ENCODE peak calls at places on chromosomes 7 and 10, in nine cellular contexts. D, Q, Y, N, E, V, P, O and F are unnamed samples.

GRCh38 chr7:107742678-107743566 is 1.0 kb upstream of the CBLL1 start:
- DNase-seq in D (no peak), Q (peak; percentile 45), Y (no peak), N (no peak), E (no peak), V (no peak), P (no peak), O (peak; percentile 91), F (no peak)

GRCh38 chr7:27143950-27144798 is 693 bp upstream of the HOXA5 start:
- DNase-seq in D (peak; percentile 76), Q (no peak), Y (no peak), N (no peak), E (no peak), V (no peak), P (no peak), O (no peak), F (no peak)

GRCh38 chr10:76184647-76185046 is 753.2 kb downstream of the LRMDA start:
- DNase-seq in D (no peak), Q (no peak), Y (no peak), N (no peak), E (no peak), V (no peak), P (no peak), O (no peak), F (no peak)

GRCh38 chr10:99619090-99619800 is 994 bp downstream of the SLC25A28 start:
- DNase-seq in D (peak; percentile 18), Q (no peak), Y (no peak), N (peak; percentile 26), E (peak; percentile 31), V (no peak), P (no peak), O (peak; percentile 14), F (no peak)

GRCh38 chr10:102422586-102423129 is 2.0 kb downstream of the FBXL15 start:
- DNase-seq in D (peak; percentile 71), Q (no peak), Y (no peak), N (peak; percentile 78), E (peak; percentile 71), V (no peak), P (peak; percentile 87), O (peak; percentile 87), F (peak; percentile 31)

GRCh38 chr7:43501881-43502280 is 81.0 kb upstream of the STK17A start:
- DNase-seq in D (peak; percentile 47), Q (no peak), Y (no peak), N (peak; percentile 93), E (peak; percentile 50), V (peak; percentile 14), P (no peak), O (no peak), F (peak; percentile 63)

GRCh38 chr7:17071866-17072265 is 190.1 kb upstream of the AGR3 start:
- DNase-seq in D (no peak), Q (no peak), Y (no peak), N (no peak), E (no peak), V (no peak), P (no peak), O (no peak), F (no peak)

GRCh38 chr7:139648617-139648932 is 125.1 kb downstream of the CLEC2L start:
- DNase-seq in D (no peak), Q (no peak), Y (no peak), N (no peak), E (no peak), V (no peak), P (no peak), O (peak; percentile 31), F (no peak)

GRCh38 chr7:41241641-41242040 is 461.2 kb downstream of the INHBA start:
- DNase-seq in D (no peak), Q (no peak), Y (no peak), N (no peak), E (no peak), V (no peak), P (no peak), O (peak; percentile 52), F (no peak)

GRCh38 chr7:134376693-134377092 is 60.0 kb upstream of the SLC35B4 start:
- DNase-seq in D (no peak), Q (no peak), Y (no peak), N (no peak), E (no peak), V (no peak), P (no peak), O (no peak), F (no peak)

GRCh38 chr10:46328853-46329689 is 42.3 kb downstream of the ANTXRL start:
- DNase-seq in D (no peak), Q (no peak), Y (no peak), N (no peak), E (no peak), V (no peak), P (no peak), O (no peak), F (no peak)

GRCh38 chr10:630581-631073 is 58.8 kb downstream of the DIP2C start:
- DNase-seq in D (no peak), Q (no peak), Y (no peak), N (no peak), E (no peak), V (no peak), P (no peak), O (no peak), F (no peak)

GRCh38 chr7:112154690-112155089 is 51.5 kb downstream of the DOCK4 start:
- DNase-seq in D (no peak), Q (no peak), Y (no peak), N (no peak), E (no peak), V (no peak), P (no peak), O (no peak), F (no peak)

GRCh38 chr7:131546583-131547111 is 9.8 kb downstream of the PODXL start:
- DNase-seq in D (no peak), Q (peak; percentile 72), Y (no peak), N (no peak), E (peak; percentile 29), V (no peak), P (peak; percentile 72), O (peak; percentile 95), F (no peak)

GRCh38 chr7:123538189-123538714 is 3.9 kb upstream of the IQUB start:
- DNase-seq in D (peak; percentile 72), Q (no peak), Y (no peak), N (peak; percentile 68), E (peak; percentile 75), V (no peak), P (peak; percentile 69), O (no peak), F (no peak)

GRCh38 chr10:119131512-119132240 is 27.8 kb downstream of the DENND10 start:
- DNase-seq in D (peak; percentile 71), Q (no peak), Y (peak; percentile 33), N (peak; percentile 66), E (peak; percentile 31), V (no peak), P (peak; percentile 35), O (no peak), F (peak; percentile 52)

GRCh38 chr7:114102996-114103395 is 184.2 kb upstream of the PPP1R3A start:
- DNase-seq in D (no peak), Q (no peak), Y (no peak), N (no peak), E (no peak), V (no peak), P (no peak), O (no peak), F (no peak)

GRCh38 chr10:125739994-125740679 is 20.6 kb downstream of the EDRF1 start:
- DNase-seq in D (no peak), Q (no peak), Y (no peak), N (no peak), E (no peak), V (no peak), P (no peak), O (no peak), F (no peak)